ENCODE peak calls at places on chromosome 1, in eight cellular contexts. F is naive thymus-derived CD4-positive, alpha-beta T cell; E is ovary; X is GM23338; N is cardiac muscle cell; M is K562; Q is suprapubic skin; H is adipocyte. T is an unnamed sample.

GRCh38 chr1:237059244-237059643 is 17.3 kb downstream of the RYR2 start:
- DNase-seq in F (no peak), E (no peak), X (no peak), N (no peak), M (no peak), Q (no peak), H (no peak), T (no peak)

GRCh38 chr1:171457412-171457811 is 27.9 kb upstream of the PRRC2C start:
- DNase-seq in F (no peak), E (no peak), X (no peak), N (no peak), M (no peak), Q (no peak), H (peak; percentile 46), T (peak; percentile 56)

GRCh38 chr1:24902471-24902891 is 27.6 kb downstream of the RUNX3 start:
- DNase-seq in F (no peak), E (no peak), X (no peak), N (no peak), M (no peak), Q (peak; percentile 65), H (no peak), T (no peak)

GRCh38 chr1:30300669-30301068 is 422.7 kb downstream of the MATN1 start:
- DNase-seq in F (no peak), E (no peak), X (no peak), N (no peak), M (no peak), Q (peak; percentile 28), H (no peak), T (no peak)

GRCh38 chr1:156766288-156767100 is 841 bp upstream of the PRCC start:
- DNase-seq in F (no peak), E (no peak), X (peak; percentile 44), N (no peak), M (no peak), Q (no peak), H (peak; percentile 37), T (peak; percentile 30)

GRCh38 chr1:87794788-87795614 is 466.3 kb downstream of the LMO4 start:
- DNase-seq in F (no peak), E (no peak), X (no peak), N (no peak), M (no peak), Q (no peak), H (peak; percentile 15), T (peak; percentile 91)

GRCh38 chr1:48960304-48960703 is 183.6 kb upstream of the BEND5 start:
- DNase-seq in F (no peak), E (no peak), X (no peak), N (no peak), M (no peak), Q (no peak), H (no peak), T (no peak)

GRCh38 chr1:87330201-87330953 is 1.7 kb downstream of the LMO4 start:
- DNase-seq in F (no peak), E (peak; percentile 31), X (peak; percentile 79), N (peak; percentile 50), M (peak; percentile 43), Q (no peak), H (peak; percentile 60), T (peak; percentile 23)

GRCh38 chr1:33177996-33178540 is 3.8 kb downstream of the TRIM62 start:
- DNase-seq in F (no peak), E (no peak), X (no peak), N (no peak), M (no peak), Q (peak; percentile 35), H (no peak), T (no peak)

GRCh38 chr1:3030663-3031381 is 9.6 kb downstream of the ACTRT2 start:
- DNase-seq in F (no peak), E (peak; percentile 7), X (no peak), N (no peak), M (no peak), Q (peak; percentile 60), H (no peak), T (no peak)

GRCh38 chr1:26972390-26972789 is 12.1 kb upstream of the KDF1 start:
- DNase-seq in F (no peak), E (no peak), X (peak; percentile 20), N (no peak), M (no peak), Q (no peak), H (no peak), T (no peak)

GRCh38 chr1:81452693-81453344 is 347.9 kb upstream of the ADGRL2 start:
- DNase-seq in F (no peak), E (no peak), X (no peak), N (no peak), M (no peak), Q (no peak), H (no peak), T (peak; percentile 94)

GRCh38 chr1:27971674-27972073 is 11.9 kb downstream of the XKR8 start:
- DNase-seq in F (no peak), E (no peak), X (no peak), N (peak; percentile 28), M (no peak), Q (no peak), H (peak; percentile 37), T (no peak)

GRCh38 chr1:155859881-155860841 is 794 bp downstream of the SYT11 start:
- DNase-seq in F (peak; percentile 33), E (peak; percentile 88), X (peak; percentile 95), N (peak; percentile 34), M (peak; percentile 81), Q (no peak), H (peak; percentile 93), T (no peak)

GRCh38 chr1:33971913-33972312 is 108.0 kb downstream of the HMGB4 start:
- DNase-seq in F (no peak), E (no peak), X (peak; percentile 8), N (no peak), M (no peak), Q (no peak), H (no peak), T (no peak)

GRCh38 chr1:81803423-81804103 is 2.8 kb downstream of the ADGRL2 start:
- DNase-seq in F (no peak), E (no peak), X (peak; percentile 67), N (peak; percentile 58), M (no peak), Q (no peak), H (peak; percentile 70), T (peak; percentile 60)

GRCh38 chr1:157992031-157992568 is 1.3 kb upstream of the KIRREL1 start:
- DNase-seq in F (peak; percentile 11), E (peak; percentile 85), X (peak; percentile 87), N (peak; percentile 83), M (peak; percentile 66), Q (no peak), H (peak; percentile 93), T (peak; percentile 53)

GRCh38 chr1:43548285-43549271 is 17.9 kb downstream of the PTPRF start:
- DNase-seq in F (no peak), E (no peak), X (peak; percentile 35), N (no peak), M (no peak), Q (no peak), H (no peak), T (peak; percentile 93)

GRCh38 chr1:220918285-220918951 is 39.2 kb downstream of the HLX start:
- DNase-seq in F (no peak), E (no peak), X (no peak), N (no peak), M (no peak), Q (no peak), H (no peak), T (no peak)

GRCh38 chr1:228084797-228085196 is 2.3 kb downstream of the ARF1 start:
- DNase-seq in F (no peak), E (peak; percentile 8), X (no peak), N (peak; percentile 39), M (no peak), Q (no peak), H (no peak), T (no peak)

GRCh38 chr1:219071209-219071608 is 102.5 kb upstream of the LYPLAL1 start:
- DNase-seq in F (no peak), E (no peak), X (no peak), N (no peak), M (no peak), Q (no peak), H (no peak), T (no peak)

GRCh38 chr1:65493792-65494191 is 73.3 kb downstream of the LEPR start:
- DNase-seq in F (no peak), E (no peak), X (no peak), N (no peak), M (no peak), Q (no peak), H (peak; percentile 66), T (no peak)

GRCh38 chr1:185973645-185974044 is 239.5 kb downstream of the HMCN1 start:
- DNase-seq in F (no peak), E (no peak), X (no peak), N (no peak), M (no peak), Q (no peak), H (peak; percentile 94), T (peak; percentile 71)

GRCh38 chr1:226884116-226884515 is 13.7 kb downstream of the PSEN2 start:
- DNase-seq in F (no peak), E (no peak), X (no peak), N (no peak), M (no peak), Q (no peak), H (no peak), T (peak; percentile 38)

GRCh38 chr1:245901565-245901964 is 605.5 kb downstream of the SMYD3 start:
- DNase-seq in F (no peak), E (no peak), X (no peak), N (no peak), M (no peak), Q (no peak), H (no peak), T (no peak)
- H3K36me3 ChIP-seq in F (no peaks in the 10 kb centered on the region), E (no peaks in the 10 kb centered on the region), X (peaks cover 8% of the 10 kb centered on the region), N (no peaks in the 10 kb centered on the region), M (peaks cover 70% of the 10 kb centered on the region), Q (no peaks in the 10 kb centered on the region), H (no peaks in the 10 kb centered on the region), T (no peaks in the 10 kb centered on the region)

GRCh38 chr1:23759277-23759676 is 16.0 kb downstream of the ELOA start:
- DNase-seq in F (no peak), E (no peak), X (no peak), N (no peak), M (no peak), Q (no peak), H (peak; percentile 30), T (no peak)
- H3K36me3 ChIP-seq in F (peaks cover 90% of the 10 kb centered on the region), E (no peaks in the 10 kb centered on the region), X (peaks cover 57% of the 10 kb centered on the region), N (peaks cover 57% of the 10 kb centered on the region), M (peaks cover 91% of the 10 kb centered on the region), Q (peaks cover 84% of the 10 kb centered on the region), H (peaks cover 95% of the 10 kb centered on the region), T (peaks cover 36% of the 10 kb centered on the region)

GRCh38 chr1:52798331-52798730 is 44.2 kb upstream of the ZYG11A start:
- DNase-seq in F (no peak), E (no peak), X (no peak), N (no peak), M (no peak), Q (no peak), H (no peak), T (no peak)
- H3K36me3 ChIP-seq in F (peaks cover 32% of the 10 kb centered on the region), E (no peaks in the 10 kb centered on the region), X (peaks cover 5% of the 10 kb centered on the region), N (peaks cover 9% of the 10 kb centered on the region), M (peaks cover 21% of the 10 kb centered on the region), Q (peaks cover 30% of the 10 kb centered on the region), H (peaks cover 54% of the 10 kb centered on the region), T (peaks cover 2% of the 10 kb centered on the region)

DNA sequence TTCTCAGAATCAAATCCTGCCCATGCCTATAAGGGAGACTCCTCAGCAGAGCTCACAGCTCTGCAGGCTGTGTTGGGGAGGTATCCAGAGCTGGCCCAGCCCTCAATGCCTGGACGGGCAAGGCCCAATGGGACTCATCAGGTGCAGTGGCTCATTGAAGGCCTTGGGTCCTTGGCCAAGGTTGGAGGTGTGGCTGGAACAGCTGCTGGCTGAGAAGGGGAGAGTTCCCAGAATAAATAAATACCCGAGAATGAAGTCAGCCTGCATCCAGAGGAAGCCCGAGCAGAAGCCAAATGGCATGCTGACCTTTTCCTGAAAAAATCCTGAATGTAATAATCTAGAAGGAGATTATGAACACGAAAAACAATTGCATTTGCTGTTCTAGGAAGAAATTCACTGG is 25.2 kb upstream of the IKBKE start:
- DNase-seq in F (no peak), E (peak; percentile 66), X (no peak), N (no peak), M (no peak), Q (no peak), H (no peak), T (no peak)
- H3K36me3 ChIP-seq in F (peaks cover 22% of the 10 kb centered on the region), E (no peaks in the 10 kb centered on the region), X (peaks cover 4% of the 10 kb centered on the region), N (peaks cover 17% of the 10 kb centered on the region), M (peaks cover 14% of the 10 kb centered on the region), Q (peaks cover 83% of the 10 kb centered on the region), H (peaks cover 79% of the 10 kb centered on the region), T (peaks cover 5% of the 10 kb centered on the region)

T was measured in bronchial epithelial cell.